ENCODE peak calls at places on chromosomes 2 and 18, in six cellular contexts. D, M, R, W, H and O are unnamed samples.

GRCh38 chr2:157628532-157629415 is at the start of gene ACVR1C:
- DNase-seq in D (peak; percentile 51), M (peak; percentile 46), R (peak; percentile 62), W (no peak), H (peak; percentile 50), O (peak; percentile 71)

GRCh38 chr18:78955066-78955465 is 24.6 kb upstream of the SALL3 start:
- DNase-seq in D (no peak), M (no peak), R (no peak), W (no peak), H (no peak), O (no peak)

GRCh38 chr2:226798422-226799210 is 1.0 kb downstream of the IRS1 start:
- DNase-seq in D (peak; percentile 67), M (peak; percentile 41), R (peak; percentile 63), W (peak; percentile 46), H (peak; percentile 60), O (peak; percentile 41)

GRCh38 chr2:222690564-222691200 is 19.2 kb downstream of the MOGAT1 start:
- DNase-seq in D (peak; percentile 56), M (peak; percentile 67), R (peak; percentile 77), W (peak; percentile 32), H (peak; percentile 78), O (peak; percentile 76)

GRCh38 chr2:71070294-71071025 is 2.0 kb downstream of the NAGK start:
- DNase-seq in D (no peak), M (no peak), R (no peak), W (no peak), H (no peak), O (no peak)

GRCh38 chr2:197883354-197884032 is 79.1 kb downstream of the PLCL1 start:
- DNase-seq in D (no peak), M (no peak), R (no peak), W (no peak), H (no peak), O (no peak)

GRCh38 chr2:46827274-46827930 is 88.2 kb downstream of the MCFD2 start:
- DNase-seq in D (no peak), M (no peak), R (no peak), W (no peak), H (no peak), O (no peak)

GRCh38 chr2:231088779-231089178 is 32.1 kb downstream of the PSMD1 start:
- DNase-seq in D (no peak), M (no peak), R (no peak), W (no peak), H (no peak), O (no peak)

GRCh38 chr18:68104036-68104435 is 587.5 kb upstream of the DSEL start:
- DNase-seq in D (no peak), M (no peak), R (no peak), W (no peak), H (no peak), O (no peak)

GRCh38 chr2:224027070-224027469 is 12.0 kb downstream of the SERPINE2 start:
- DNase-seq in D (no peak), M (no peak), R (no peak), W (no peak), H (no peak), O (no peak)

GRCh38 chr2:216371756-216372702 is at the start of gene MARCHF4:
- DNase-seq in D (peak; percentile 78), M (peak; percentile 78), R (peak; percentile 67), W (peak; percentile 32), H (peak; percentile 63), O (peak; percentile 65)

GRCh38 chr18:8730080-8730827 is 24.9 kb downstream of the MTCL1 start:
- DNase-seq in D (peak; percentile 31), M (peak; percentile 63), R (no peak), W (no peak), H (peak; percentile 73), O (peak; percentile 68)

GRCh38 chr2:71892896-71893295 is 254.8 kb downstream of the CYP26B1 start:
- DNase-seq in D (no peak), M (no peak), R (no peak), W (no peak), H (no peak), O (no peak)

GRCh38 chr18:59267511-59268126 is 5.6 kb downstream of the RAX start:
- DNase-seq in D (no peak), M (no peak), R (no peak), W (no peak), H (no peak), O (no peak)

GRCh38 chr2:151189125-151189524 is 72.5 kb downstream of the RBM43 start:
- DNase-seq in D (no peak), M (no peak), R (peak; percentile 47), W (no peak), H (no peak), O (no peak)

GRCh38 chr2:180742809-180743208 is 237.6 kb upstream of the UBE2E3 start:
- DNase-seq in D (no peak), M (no peak), R (no peak), W (no peak), H (no peak), O (no peak)

GRCh38 chr2:174957049-174957448 is 48.1 kb downstream of the CHN1 start:
- DNase-seq in D (no peak), M (no peak), R (no peak), W (no peak), H (no peak), O (no peak)

GRCh38 chr18:45588831-45589558 is 26.3 kb upstream of the SLC14A2 start:
- DNase-seq in D (no peak), M (no peak), R (no peak), W (no peak), H (no peak), O (no peak)

GRCh38 chr2:52500561-52500960 is 1267.0 kb upstream of the CHAC2 start:
- DNase-seq in D (no peak), M (no peak), R (no peak), W (no peak), H (peak; percentile 22), O (no peak)

GRCh38 chr18:74509856-74510769 is 13.9 kb downstream of the CNDP2 start:
- DNase-seq in D (no peak), M (no peak), R (no peak), W (peak; percentile 7), H (no peak), O (no peak)

GRCh38 chr2:233421091-233421816 is 67.0 kb downstream of the DGKD start:
- DNase-seq in D (no peak), M (no peak), R (no peak), W (peak; percentile 1), H (no peak), O (peak; percentile 15)
- H3K27ac ChIP-seq in D (peak overlapping the region; percentile 60), M (peak overlapping the region; percentile 93), R (peak overlapping the region; percentile 51), W (no peak overlapping the region), H (peak overlapping the region; percentile 84), O (peak overlapping the region; percentile 89)

DNA sequence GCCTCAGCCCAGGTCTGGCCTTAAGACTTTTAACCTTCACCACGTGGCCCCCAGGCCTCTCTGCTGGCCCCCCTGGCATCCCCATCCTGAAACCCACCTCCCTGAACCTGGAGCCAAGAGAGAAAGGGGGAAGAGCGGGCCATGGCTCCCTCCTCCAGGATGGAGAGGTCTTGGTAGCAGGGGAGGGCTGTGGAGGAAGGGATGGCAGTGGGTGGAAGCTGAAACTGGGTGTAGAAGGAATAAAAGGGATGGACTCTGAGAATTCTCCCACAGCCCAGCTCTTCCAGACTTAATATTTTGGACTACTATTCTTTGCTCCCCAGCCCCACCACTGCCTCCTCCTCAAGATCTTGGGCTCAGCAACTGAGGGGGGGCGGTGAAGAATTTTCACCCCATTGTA is 692 bp downstream of the TNS1 start:
- DNase-seq in D (no peak), M (no peak), R (no peak), W (no peak), H (no peak), O (no peak)
- H3K4me1 ChIP-seq in D (peaks cover 43% of the 10 kb centered on the region), M (peaks cover 13% of the 10 kb centered on the region), R (no peaks in the 10 kb centered on the region), W (peaks cover 3% of the 10 kb centered on the region), H (peaks cover 25% of the 10 kb centered on the region), O (peaks cover 4% of the 10 kb centered on the region)

GRCh38 chr18:35244671-35245070 is 3.8 kb downstream of the ZNF397 start:
- DNase-seq in D (no peak), M (no peak), R (no peak), W (no peak), H (no peak), O (no peak)
- H3K9me3 ChIP-seq in D (no peaks in the 10 kb centered on the region), M (no peaks in the 10 kb centered on the region), R (no peaks in the 10 kb centered on the region), W (no peaks in the 10 kb centered on the region), H (no peaks in the 10 kb centered on the region), O (no peaks in the 10 kb centered on the region)

DNA sequence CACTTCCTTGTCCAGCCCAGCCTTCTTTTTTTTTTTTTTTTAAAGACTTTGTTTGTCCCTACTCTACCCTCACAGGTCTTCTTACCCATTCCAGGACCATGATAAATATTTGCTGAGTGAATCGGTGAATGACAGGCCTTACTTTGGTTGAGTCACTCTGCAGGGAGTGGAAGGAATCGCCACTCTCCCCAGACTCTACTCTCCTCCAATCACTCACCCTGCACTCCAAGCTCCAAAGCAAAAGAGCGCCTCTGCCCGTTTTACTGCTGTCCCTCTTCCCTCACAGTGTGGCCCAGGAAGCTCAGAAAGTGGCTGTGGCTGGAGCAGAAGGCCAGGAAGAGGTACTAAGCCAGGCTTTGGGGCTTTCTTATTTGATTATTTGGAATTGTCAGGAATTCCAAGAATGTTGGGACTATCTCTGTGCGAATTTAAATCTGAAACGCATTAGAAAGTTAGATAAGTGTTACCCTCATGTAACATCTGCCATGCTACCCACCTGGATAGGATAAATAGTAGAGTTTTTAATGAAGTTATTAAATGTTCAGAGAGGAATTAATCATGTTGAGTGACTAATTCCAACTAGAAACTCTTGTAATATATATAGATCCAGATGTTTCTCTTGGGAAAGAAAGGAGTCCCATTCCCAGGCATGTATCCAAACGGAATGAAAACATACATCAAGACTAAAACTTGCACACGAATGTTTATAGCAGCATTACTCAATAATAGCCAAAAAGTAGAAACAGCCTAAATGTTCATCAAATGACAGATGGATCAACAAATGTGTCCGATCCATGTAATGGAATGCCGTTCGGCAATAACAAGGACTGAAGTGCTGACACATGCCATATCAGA is 43.0 kb upstream of the CHMP1B start:
- DNase-seq in D (no peak), M (no peak), R (no peak), W (no peak), H (no peak), O (no peak)
- H3K27ac ChIP-seq in D (no peak overlapping the region), M (no peak overlapping the region), R (no peak overlapping the region), W (no peak overlapping the region), H (no peak overlapping the region), O (no peak overlapping the region)

DNA sequence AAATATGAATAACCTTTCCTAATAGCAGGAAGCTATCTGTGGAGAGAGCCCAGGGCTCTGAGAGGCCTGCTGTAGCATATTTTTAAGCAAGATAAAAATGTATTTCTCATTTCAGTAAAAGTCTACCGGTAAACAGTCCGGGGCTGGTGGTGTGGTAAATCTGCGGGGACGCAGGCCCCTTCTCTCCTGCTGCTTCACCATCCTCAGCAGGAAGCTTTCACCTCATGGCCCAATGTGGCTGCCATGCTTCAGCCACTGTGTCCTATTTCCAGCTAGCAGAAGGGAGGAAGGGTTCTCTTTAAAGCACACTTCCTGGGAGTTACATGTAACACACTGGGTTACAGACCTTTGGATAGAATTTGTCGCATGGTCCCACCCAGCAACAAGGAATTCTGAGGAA is 79.5 kb upstream of the ODC1 start:
- DNase-seq in D (no peak), M (no peak), R (no peak), W (no peak), H (no peak), O (no peak)
- H3K4me1 ChIP-seq in D (no peaks in the 10 kb centered on the region), M (no peaks in the 10 kb centered on the region), R (no peaks in the 10 kb centered on the region), W (no peaks in the 10 kb centered on the region), H (no peaks in the 10 kb centered on the region), O (no peaks in the 10 kb centered on the region)

GRCh38 chr2:164060031-164060430 is 324.2 kb upstream of the FIGN start:
- DNase-seq in D (no peak), M (no peak), R (no peak), W (no peak), H (no peak), O (no peak)
- H3K9me3 ChIP-seq in D (no peaks in the 10 kb centered on the region), M (no peaks in the 10 kb centered on the region), R (no peaks in the 10 kb centered on the region), W (no peaks in the 10 kb centered on the region), H (no peaks in the 10 kb centered on the region), O (no peaks in the 10 kb centered on the region)